ENCODE peak calls at places on chromosomes 2 and 18, in four cellular contexts. Z is activated effector memory CD4-positive, alpha-beta T cell treated with Interleukin-2 at 50 U/mL for 16 hours; T is NCI-H524; X is neural crest cell. S is an unnamed sample.

GRCh38 chr2:12455626-12456025 is 261.1 kb upstream of the TRIB2 start:
- DNase-seq in Z (no peak), T (no peak), X (no peak), S (no peak)

GRCh38 chr2:222733470-222733845 is 62.0 kb downstream of the MOGAT1 start:
- DNase-seq in Z (no peak), T (no peak), X (no peak), S (no peak)

GRCh38 chr18:49168970-49169619 is 218.3 kb upstream of the SMAD7 start:
- DNase-seq in Z (peak), T (no peak), X (no peak), S (peak)

GRCh38 chr2:216872040-216872439 is 12.2 kb upstream of the TNP1 start:
- DNase-seq in Z (no peak), T (no peak), X (no peak), S (no peak)

GRCh38 chr2:25220198-25220712 is 51.9 kb upstream of the POMC start:
- DNase-seq in Z (no peak), T (no peak), X (no peak), S (no peak)

GRCh38 chr2:46460991-46461715 is 18.2 kb upstream of the TMEM247 start:
- DNase-seq in Z (peak), T (no peak), X (peak), S (peak)

GRCh38 chr18:26568513-26568912 is 20.2 kb upstream of the KCTD1 start:
- DNase-seq in Z (no peak), T (no peak), X (no peak), S (no peak)

GRCh38 chr2:121451373-121451772 is 79.3 kb upstream of the RNU4ATAC start:
- DNase-seq in Z (no peak), T (no peak), X (no peak), S (no peak)

GRCh38 chr2:231185886-231186285 is 12.5 kb upstream of the ARMC9 start:
- DNase-seq in Z (no peak), T (no peak), X (no peak), S (no peak)

GRCh38 chr2:26772064-26773001 is 8.2 kb downstream of the SLC35F6 start:
- DNase-seq in Z (peak), T (peak), X (no peak), S (no peak)

GRCh38 chr2:231228223-231228622 is 29.8 kb downstream of the ARMC9 start:
- DNase-seq in Z (no peak), T (no peak), X (no peak), S (peak)

GRCh38 chr2:8756230-8756629 is 74.4 kb downstream of the ID2 start:
- DNase-seq in Z (no peak), T (no peak), X (no peak), S (no peak)